ENCODE peak calls at places on chromosomes 12 and 14, in eight cellular contexts. X, O, I, B, C, K, J and U are unnamed samples.

GRCh38 chr14:74492413-74493342 is at the start of gene NPC2:
- DNase-seq in O (no peak), K (no peak), C (no peak), I (no peak), J (no peak), X (no peak), B (no peak), U (no peak)

GRCh38 chr14:94542111-94542810 is 19.0 kb upstream of the SERPINA4 start:
- DNase-seq in J (no peak), K (no peak), I (no peak), O (no peak), X (no peak), C (no peak), B (no peak), U (no peak)

GRCh38 chr14:93954900-93955891 is 21.2 kb downstream of the ASB2 start:
- DNase-seq in O (peak), C (peak), K (no peak), I (no peak), X (peak), J (no peak), B (peak), U (peak)

GRCh38 chr14:70887207-70888150 is 19.8 kb upstream of the PCNX1 start:
- DNase-seq in J (no peak), B (no peak), O (no peak), X (peak), K (no peak), I (no peak), C (no peak), U (peak)

GRCh38 chr14:104972301-104973211 is 5.6 kb downstream of the AHNAK2 start:
- DNase-seq in I (no peak), K (no peak), X (no peak), O (no peak), B (no peak), C (no peak), J (no peak), U (no peak)

GRCh38 chr14:72089625-72090024 is 157.4 kb downstream of the RGS6 start:
- DNase-seq in X (no peak), O (no peak), J (no peak), B (no peak), C (no peak), K (no peak), I (no peak), U (no peak)

GRCh38 chr12:116456683-116457082 is 102.5 kb upstream of the MAP1LC3B2 start:
- DNase-seq in X (no peak), J (no peak), I (no peak), B (peak), C (no peak), O (no peak), K (peak), U (no peak)

GRCh38 chr12:122336015-122336946 is 70.0 kb upstream of the VPS33A start:
- DNase-seq in I (no peak), K (no peak), J (no peak), O (peak), X (no peak), B (peak), C (peak), U (peak)

GRCh38 chr14:55938249-55938791 is 179.9 kb upstream of the PELI2 start:
- DNase-seq in I (peak), C (no peak), B (no peak), J (peak), K (peak), X (no peak), O (no peak), U (peak)

GRCh38 chr12:115661103-115661502 is 616.4 kb downstream of the MED13L start:
- DNase-seq in X (no peak), C (no peak), J (no peak), K (no peak), O (no peak), B (no peak), I (no peak), U (no peak)

GRCh38 chr14:103302966-103303365 is 31.1 kb upstream of the EIF5 start:
- DNase-seq in B (no peak), X (no peak), C (no peak), K (no peak), I (no peak), J (no peak), O (no peak), U (peak)

GRCh38 chr14:64196668-64197411 is 97.3 kb downstream of the ESR2 start:
- DNase-seq in J (peak), I (peak), B (peak), X (no peak), K (peak), O (no peak), C (no peak), U (no peak)

GRCh38 chr14:99910337-99911268 is 117.4 kb downstream of the EML1 start:
- DNase-seq in O (no peak), I (no peak), C (no peak), K (no peak), X (no peak), J (no peak), B (no peak), U (no peak)

GRCh38 chr12:131128556-131128955 is 174.8 kb downstream of the ADGRD1 start:
- DNase-seq in O (no peak), X (no peak), C (no peak), J (no peak), B (no peak), I (no peak), K (no peak), U (no peak)

GRCh38 chr14:102579696-102580551 is 12.5 kb upstream of the RCOR1 start:
- DNase-seq in C (no peak), B (no peak), O (no peak), I (no peak), J (no peak), X (no peak), K (no peak), U (no peak)

GRCh38 chr14:33941727-33942126 is 9.1 kb downstream of the EGLN3 start:
- DNase-seq in X (no peak), I (no peak), O (no peak), B (no peak), K (no peak), C (no peak), J (no peak), U (no peak)

GRCh38 chr12:19608039-19608438 is 168.7 kb downstream of the AEBP2 start:
- DNase-seq in B (no peak), C (no peak), I (no peak), O (no peak), J (no peak), X (no peak), K (no peak), U (no peak)

GRCh38 chr12:89390802-89391673 is 38.7 kb upstream of the DUSP6 start:
- DNase-seq in J (no peak), B (no peak), I (no peak), K (no peak), C (no peak), X (no peak), O (no peak), U (peak)

GRCh38 chr14:74955229-74955999 is at the start of gene PGF:
- DNase-seq in O (peak), B (peak), J (peak), I (peak), C (peak), K (peak), X (no peak), U (peak)